ENCODE peak calls at places on chromosomes 5 and 9, in ten cellular contexts. D is LoVo; O is dermis microvascular lymphatic vessel endothelial cell; R is renal cortical epithelial cell; Z is T-helper 2 cell; P is Peyer's patch; H is uterus; W is NCI-H1092 treated with DMSO at 0.1 percent for 48 hours; G is NCI-H1694 treated with DMSO at 0.1 percent for 48 hours; Q is CD4-positive, alpha-beta T cell. L is an unnamed sample.

GRCh38 chr5:32710859-32711692 is at the start of gene NPR3:
- DNase-seq in P (no peak), W (no peak), Z (peak), O (peak), G (no peak), H (no peak), D (no peak), Q (no peak), R (no peak), L (no peak)

GRCh38 chr5:151531581-151531980 is 59.5 kb downstream of the FAT2 start:
- DNase-seq in O (no peak), Q (no peak), Z (no peak), D (no peak), H (no peak), P (no peak), G (no peak), R (no peak), W (no peak), L (no peak)

GRCh38 chr5:170076211-170076610 is 29.5 kb upstream of the FOXI1 start:
- DNase-seq in O (no peak), P (no peak), H (no peak), Q (no peak), D (no peak), G (no peak), R (no peak), W (no peak), Z (no peak), L (no peak)

GRCh38 chr5:93425102-93425501 is 155.9 kb downstream of the NR2F1-AS1 start:
- DNase-seq in O (peak), P (no peak), Q (no peak), R (no peak), H (no peak), Z (no peak), W (no peak), D (no peak), G (no peak), L (no peak)

GRCh38 chr9:6567140-6567591 is 78.4 kb downstream of the GLDC start:
- DNase-seq in O (peak), Z (peak), H (no peak), P (no peak), W (no peak), R (peak), Q (no peak), D (no peak), G (no peak), L (no peak)

GRCh38 chr9:372143-372542 is 157.5 kb downstream of the DOCK8 start:
- DNase-seq in G (no peak), H (no peak), R (no peak), W (no peak), Z (no peak), Q (no peak), P (no peak), D (no peak), O (no peak), L (no peak)

GRCh38 chr9:73402081-73403028 is 250.7 kb downstream of the ANXA1 start:
- DNase-seq in Z (no peak), Q (no peak), D (no peak), O (no peak), G (no peak), R (no peak), W (no peak), H (no peak), P (no peak), L (no peak)

GRCh38 chr5:142235870-142236672 is 88.8 kb downstream of the SPRY4 start:
- DNase-seq in Z (no peak), D (no peak), P (no peak), W (no peak), H (no peak), R (no peak), Q (no peak), O (no peak), G (no peak), L (no peak)

GRCh38 chr5:139649082-139649991 is 1.2 kb downstream of the CXXC5 start:
- DNase-seq in H (no peak), O (peak), R (no peak), P (peak), G (no peak), Z (no peak), D (no peak), Q (no peak), W (no peak), L (no peak)

GRCh38 chr5:10295619-10296326 is 11.9 kb downstream of the CMBL start:
- DNase-seq in G (no peak), Q (no peak), H (no peak), O (peak), W (no peak), R (peak), D (no peak), Z (no peak), P (no peak), L (no peak)

GRCh38 chr5:87156631-87157030 is 111.1 kb upstream of the RASA1 start:
- DNase-seq in D (no peak), Q (no peak), Z (no peak), R (peak), H (no peak), W (no peak), G (no peak), P (no peak), O (no peak), L (no peak)

GRCh38 chr9:78348848-78349247 is 51.9 kb downstream of the PSAT1 start:
- DNase-seq in O (no peak), Z (no peak), Q (no peak), H (no peak), P (no peak), W (no peak), D (no peak), G (no peak), R (no peak), L (no peak)

GRCh38 chr5:56686337-56687198 is 128.8 kb upstream of the MAP3K1 start:
- DNase-seq in Z (peak), H (no peak), D (no peak), Q (no peak), G (no peak), R (no peak), W (no peak), P (no peak), O (no peak), L (no peak)

GRCh38 chr5:103894882-103895281 is 332.3 kb upstream of the NUDT12 start:
- DNase-seq in R (no peak), Q (no peak), G (no peak), P (no peak), H (no peak), D (no peak), W (no peak), O (no peak), Z (no peak), L (no peak)

GRCh38 chr9:35666045-35666444 is 1.1 kb upstream of the ARHGEF39 start:
- DNase-seq in R (peak), Z (no peak), Q (no peak), D (no peak), W (no peak), P (no peak), H (no peak), G (no peak), O (no peak), L (no peak)

GRCh38 chr9:113634597-113635515 is 171.3 kb downstream of the RGS3 start:
- DNase-seq in Q (no peak), O (peak), D (no peak), R (no peak), P (peak), H (no peak), W (no peak), Z (no peak), G (no peak), L (no peak)

GRCh38 chr9:137878146-137878941 is 762 bp downstream of the CACNA1B start:
- DNase-seq in Q (no peak), R (no peak), H (no peak), P (peak), O (peak), Z (peak), D (no peak), G (no peak), W (peak), L (no peak)

GRCh38 chr5:13660072-13660471 is 284.4 kb downstream of the DNAH5 start:
- DNase-seq in O (peak), W (no peak), Q (no peak), G (peak), Z (no peak), D (no peak), P (no peak), H (no peak), R (peak), L (peak)

GRCh38 chr5:52997424-52997823 is 8.3 kb downstream of the ITGA2 start:
- DNase-seq in H (no peak), R (peak), Q (no peak), W (no peak), O (peak), D (no peak), Z (no peak), P (no peak), G (no peak), L (no peak)

GRCh38 chr5:179261301-179262125 is 83.7 kb downstream of the ADAMTS2 start:
- DNase-seq in D (no peak), H (peak), O (no peak), R (no peak), Q (no peak), W (no peak), P (peak), G (no peak), Z (no peak), L (peak)

GRCh38 chr5:104095527-104095926 is 532.9 kb upstream of the NUDT12 start:
- DNase-seq in Z (no peak), R (no peak), Q (no peak), P (no peak), O (no peak), H (no peak), D (no peak), W (no peak), G (no peak), L (no peak)

GRCh38 chr9:107043886-107044285 is 180.9 kb downstream of the ZNF462 start:
- DNase-seq in W (no peak), Q (no peak), G (peak), H (no peak), D (no peak), R (peak), Z (no peak), P (no peak), O (peak), L (peak)

GRCh38 chr5:65861830-65862241 is 64.5 kb upstream of the ERBIN start:
- DNase-seq in P (no peak), W (no peak), G (no peak), R (peak), D (peak), H (no peak), Q (no peak), Z (no peak), O (no peak), L (no peak)

GRCh38 chr5:132476853-132477729 is 13.5 kb downstream of the IRF1 start:
- DNase-seq in H (peak), O (no peak), Q (no peak), Z (no peak), D (no peak), P (peak), W (no peak), G (no peak), R (no peak), L (peak)

GRCh38 chr9:6564370-6564769 is 81.2 kb downstream of the GLDC start:
- DNase-seq in O (peak), Z (no peak), Q (no peak), D (peak), G (no peak), R (peak), W (no peak), H (no peak), P (no peak), L (no peak)

GRCh38 chr9:109319072-109319630 is 1.7 kb downstream of the EPB41L4B start:
- DNase-seq in G (no peak), W (peak), O (no peak), P (peak), D (no peak), H (no peak), R (no peak), Q (no peak), Z (no peak), L (peak)

GRCh38 chr5:134637106-134637721 is 4.6 kb upstream of the SAR1B start:
- DNase-seq in P (no peak), G (no peak), D (no peak), Z (no peak), H (no peak), O (no peak), Q (no peak), R (peak), W (no peak), L (no peak)

L was measured in COR-L47.